ENCODE peak calls at places on chromosomes 5 and 9, in five cellular contexts. J is AG09319; P is activated effector memory CD4-positive, alpha-beta T cell treated with Interleukin-2 at 50 U/mL for 16 hours; I is D341Med; T is body of pancreas. C is an unnamed sample.

GRCh38 chr5:119808474-119808873 is 179.1 kb downstream of the FAM170A start:
- DNase-seq in J (no peak), T (no peak), P (no peak), I (no peak), C (no peak)

GRCh38 chr9:106860731-106861584 is 2.0 kb upstream of the ZNF462 start:
- DNase-seq in I (peak; percentile 66), J (no peak), T (peak; percentile 20), P (no peak), C (no peak)

GRCh38 chr9:104494808-104495207 is 9.3 kb upstream of the OR13F1 start:
- DNase-seq in J (no peak), T (no peak), P (no peak), I (peak; percentile 36), C (no peak)

GRCh38 chr5:95892784-95893354 is 68.8 kb downstream of the ELL2 start:
- DNase-seq in P (no peak), J (no peak), T (peak; percentile 58), I (peak; percentile 66), C (peak; percentile 47)

GRCh38 chr9:32426278-32426939 is 42.0 kb downstream of the ACO1 start:
- DNase-seq in J (peak; percentile 31), I (no peak), T (peak; percentile 82), P (no peak), C (no peak)

GRCh38 chr9:34378376-34379060 is 1.8 kb upstream of the MYORG start:
- DNase-seq in I (peak; percentile 10), T (no peak), P (no peak), J (no peak), C (no peak)

GRCh38 chr5:159330131-159330530 is at the start of gene IL12B:
- DNase-seq in I (no peak), P (no peak), J (no peak), T (no peak), C (no peak)

GRCh38 chr9:107681988-107682387 is 192.4 kb upstream of the KLF4 start:
- DNase-seq in J (no peak), T (no peak), I (no peak), P (no peak), C (no peak)

GRCh38 chr5:173670130-173670591 is 53.7 kb upstream of the BOD1 start:
- DNase-seq in P (no peak), T (no peak), J (no peak), I (no peak), C (no peak)

GRCh38 chr9:91131433-91131839 is 230.3 kb downstream of the AUH start:
- DNase-seq in I (no peak), T (no peak), J (peak; percentile 90), P (peak; percentile 54), C (no peak)

GRCh38 chr5:149500922-149501582 is 50.2 kb downstream of the CSNK1A1 start:
- DNase-seq in I (no peak), J (no peak), P (no peak), T (no peak), C (no peak)

GRCh38 chr5:80975065-80975464 is 14.9 kb downstream of the RASGRF2 start:
- DNase-seq in T (no peak), P (no peak), J (no peak), I (no peak), C (no peak)

GRCh38 chr9:136051568-136052432 is 43.3 kb downstream of the NACC2 start:
- DNase-seq in P (no peak), T (peak; percentile 81), I (peak; percentile 70), J (no peak), C (peak; percentile 57)